ENCODE peak calls at places on chromosomes 13 and 19, in six cellular contexts. B, Y, W, K, N and E are unnamed samples.

GRCh38 chr19:2661615-2662014 is 40.9 kb downstream of the GNG7 start:
- DNase-seq in B (no peak), Y (peak), W (peak), K (no peak), N (no peak), E (no peak)

GRCh38 chr19:6738726-6739389 is 622 bp upstream of the TRIP10 start:
- DNase-seq in B (peak), Y (no peak), W (no peak), K (no peak), N (peak), E (no peak)

GRCh38 chr13:51674276-51674675 is 90.0 kb downstream of the WDFY2 start:
- DNase-seq in B (peak), Y (no peak), W (no peak), K (no peak), N (peak), E (no peak)

GRCh38 chr19:37172368-37173366 is at the start of gene ZNF585A:
- DNase-seq in B (peak), Y (peak), W (peak), K (peak), N (peak), E (peak)

GRCh38 chr19:40687525-40688016 is 2.9 kb downstream of the NUMBL start:
- DNase-seq in B (peak), Y (no peak), W (no peak), K (peak), N (no peak), E (no peak)

GRCh38 chr19:45492627-45493470 is 4.0 kb downstream of the RTN2 start:
- DNase-seq in B (peak), Y (no peak), W (peak), K (peak), N (peak), E (no peak)

GRCh38 chr19:15671237-15671636 is 1.6 kb upstream of the CYP4F12 start:
- DNase-seq in B (no peak), Y (no peak), W (no peak), K (no peak), N (no peak), E (no peak)

GRCh38 chr13:111912453-111912866 is 154.5 kb upstream of the SOX1 start:
- DNase-seq in B (no peak), Y (no peak), W (no peak), K (no peak), N (no peak), E (no peak)

GRCh38 chr19:51219307-51219706 is 5.6 kb upstream of the CD33 start:
- DNase-seq in B (no peak), Y (no peak), W (peak), K (no peak), N (no peak), E (no peak)

GRCh38 chr13:32206097-32206740 is 108.9 kb downstream of the ZAR1L start:
- DNase-seq in B (no peak), Y (no peak), W (no peak), K (no peak), N (no peak), E (no peak)

GRCh38 chr13:41827507-41828213 is 133.2 kb downstream of the VWA8 start:
- DNase-seq in B (no peak), Y (peak), W (peak), K (peak), N (no peak), E (no peak)

GRCh38 chr19:35006342-35006998 is 6.3 kb downstream of the GRAMD1A start:
- DNase-seq in B (peak), Y (no peak), W (no peak), K (peak), N (no peak), E (no peak)

GRCh38 chr19:41265376-41266153 is 1.4 kb downstream of the HNRNPUL1 start:
- DNase-seq in B (peak), Y (no peak), W (no peak), K (peak), N (peak), E (no peak)

GRCh38 chr19:1266818-1267440 is 2.2 kb upstream of the CIRBP start:
- DNase-seq in B (peak), Y (no peak), W (peak), K (peak), N (peak), E (no peak)

GRCh38 chr13:51806571-51806970 is 2.6 kb upstream of the DHRS12 start:
- DNase-seq in B (no peak), Y (no peak), W (peak), K (peak), N (no peak), E (no peak)

GRCh38 chr13:25207291-25207690 is 35.2 kb upstream of the AMER2 start:
- DNase-seq in B (no peak), Y (no peak), W (no peak), K (no peak), N (no peak), E (no peak)

GRCh38 chr13:51785592-51786424 is 18.2 kb downstream of the DHRS12 start:
- DNase-seq in B (no peak), Y (no peak), W (peak), K (no peak), N (no peak), E (no peak)

GRCh38 chr19:18137242-18137641 is 15.7 kb upstream of the PIK3R2 start:
- DNase-seq in B (no peak), Y (no peak), W (no peak), K (no peak), N (no peak), E (no peak)

GRCh38 chr19:58196911-58197616 is 14.2 kb downstream of the ZNF274 start:
- DNase-seq in B (no peak), Y (no peak), W (peak), K (peak), N (peak), E (no peak)

GRCh38 chr19:19628499-19629134 is 597 bp upstream of the LPAR2 start:
- DNase-seq in B (peak), Y (no peak), W (peak), K (peak), N (peak), E (no peak)